ENCODE peak calls at places on chromosomes 16 and 17, in six cellular contexts. V is H1, A is HepG2, O is SK-N-SH, Z is GM12878, P is HCT116. M is an unnamed sample.

GRCh38 chr16:278863-279366 is 1.5 kb upstream of the ARHGDIG start:
- DNase-seq in V (no peak), A (peak), O (no peak), Z (peak), P (no peak), M (peak)

GRCh38 chr17:70205386-70205785 is 36.1 kb downstream of the KCNJ2 start:
- DNase-seq in V (no peak), A (no peak), O (no peak), Z (no peak), P (no peak), M (no peak)

GRCh38 chr17:17730250-17730935 is 49.1 kb downstream of the RAI1 start:
- DNase-seq in V (no peak), A (no peak), O (no peak), Z (no peak), P (no peak), M (no peak)

GRCh38 chr17:39118674-39119419 is 32.6 kb downstream of the PLXDC1 start:
- DNase-seq in V (no peak), A (no peak), O (no peak), Z (peak), P (no peak), M (no peak)

GRCh38 chr17:80794281-80795089 is 197.2 kb upstream of the CHMP6 start:
- DNase-seq in V (no peak), A (no peak), O (no peak), Z (no peak), P (no peak), M (no peak)

GRCh38 chr16:81071816-81072215 is 5.2 kb downstream of the C16orf46 start:
- DNase-seq in V (no peak), A (peak), O (no peak), Z (no peak), P (peak), M (no peak)

GRCh38 chr16:69852815-69853214 is 90.7 kb downstream of the WWP2 start:
- DNase-seq in V (no peak), A (no peak), O (no peak), Z (no peak), P (no peak), M (no peak)

GRCh38 chr17:27518048-27518447 is 61.8 kb downstream of the KSR1 start:
- DNase-seq in V (no peak), A (no peak), O (no peak), Z (no peak), P (no peak), M (no peak)

GRCh38 chr17:48074322-48075054 is 26.3 kb downstream of the NFE2L1 start:
- DNase-seq in V (no peak), A (peak), O (peak), Z (no peak), P (peak), M (peak)

GRCh38 chr16:621526-622105 is 9.2 kb upstream of the WFIKKN1 start:
- DNase-seq in V (no peak), A (no peak), O (no peak), Z (no peak), P (no peak), M (no peak)

GRCh38 chr16:68035227-68035626 is 12.1 kb downstream of the DUS2 start:
- DNase-seq in V (no peak), A (no peak), O (no peak), Z (no peak), P (no peak), M (no peak)

GRCh38 chr17:40542562-40543411 is 22.5 kb downstream of the CCR7 start:
- DNase-seq in V (no peak), A (peak), O (peak), Z (no peak), P (no peak), M (no peak)

GRCh38 chr17:34337701-34338100 is 18.5 kb downstream of the CCL8 start:
- DNase-seq in V (no peak), A (no peak), O (no peak), Z (no peak), P (no peak), M (no peak)

GRCh38 chr16:57069053-57069452 is 23.3 kb upstream of the CPNE2 start:
- DNase-seq in V (no peak), A (no peak), O (no peak), Z (no peak), P (no peak), M (no peak)

GRCh38 chr16:87616556-87616955 is 14.2 kb downstream of the JPH3 start:
- DNase-seq in V (no peak), A (no peak), O (no peak), Z (no peak), P (no peak), M (no peak)
- TF ChIP-seq JUND in V (no peak), A (no peak), O (no peak), Z (no peak), P (no peak), M (no peak)

GRCh38 chr16:84246679-84247077 is 6.9 kb upstream of the KCNG4 start:
- DNase-seq in V (no peak), A (no peak), O (no peak), Z (no peak), P (no peak), M (no peak)

GRCh38 chr16:84244728-84245127 is 4.9 kb upstream of the KCNG4 start:
- DNase-seq in V (no peak), A (no peak), O (no peak), Z (no peak), P (no peak), M (no peak)

GRCh38 chr16:84247341-84247740 is 7.5 kb upstream of the KCNG4 start:
- DNase-seq in V (no peak), A (no peak), O (no peak), Z (no peak), P (no peak), M (no peak)

GRCh38 chr16:84247844-84248243 is 8.0 kb upstream of the KCNG4 start:
- DNase-seq in V (no peak), A (no peak), O (no peak), Z (no peak), P (no peak), M (no peak)

GRCh38 chr16:84245933-84246678 is 6.3 kb upstream of the KCNG4 start:
- DNase-seq in V (no peak), A (no peak), O (peak), Z (no peak), P (no peak), M (no peak)
- TF ChIP-seq JUND in V (no peak), A (no peak), O (no peak), Z (no peak), P (no peak), M (no peak)

DNA sequence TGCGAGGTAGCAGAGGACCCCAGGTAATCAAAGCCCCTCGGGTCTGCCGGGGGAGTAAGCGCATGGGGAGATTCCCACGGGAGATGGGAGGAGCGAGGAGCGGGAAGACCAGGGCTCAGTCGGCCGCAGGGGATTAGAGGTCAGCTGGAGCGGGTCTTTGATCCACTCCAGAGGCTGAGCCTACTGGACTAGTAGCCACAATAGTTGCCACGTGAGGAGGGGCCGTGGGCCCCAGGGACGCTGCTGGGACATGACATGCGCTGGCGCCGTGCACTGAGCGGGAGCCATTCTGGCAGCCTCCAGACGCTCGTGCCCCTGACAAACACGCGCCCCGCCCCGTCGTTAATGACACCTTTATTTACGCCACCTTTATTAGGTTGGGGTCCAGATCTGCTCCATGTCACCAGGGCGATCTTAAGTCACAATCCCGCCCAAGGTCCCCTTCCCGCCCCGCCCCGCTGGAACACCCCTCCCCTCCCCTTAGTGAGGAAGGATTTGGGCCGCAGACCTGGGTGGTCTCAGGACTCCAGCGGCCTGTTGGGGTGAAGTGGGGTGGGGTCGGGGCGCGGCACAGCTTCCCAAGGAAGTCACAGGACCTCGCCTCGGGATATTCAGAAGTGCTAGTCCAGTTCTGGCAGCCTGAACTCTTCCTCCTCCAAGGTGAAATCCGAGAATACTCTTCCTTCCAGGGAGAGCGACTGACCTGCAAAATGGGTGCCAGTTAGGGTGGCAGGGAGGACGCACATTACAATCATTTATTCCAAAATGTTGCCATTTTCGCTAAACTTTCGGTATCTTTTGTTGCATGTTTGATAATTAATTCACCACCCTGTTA is 15.0 kb downstream of the PPY start:
- DNase-seq in V (no peak), A (no peak), O (no peak), Z (no peak), P (no peak), M (peak)
- TF ChIP-seq JUND in V (no peak), A (no peak), O (no peak), Z (no peak), P (no peak), M (no peak)

GRCh38 chr16:63617990-63618763 is 1503.7 kb downstream of the CDH11 start:
- DNase-seq in V (no peak), A (no peak), O (no peak), Z (no peak), P (no peak), M (peak)

GRCh38 chr16:63614421-63614820 is 1507.4 kb downstream of the CDH11 start:
- DNase-seq in V (no peak), A (no peak), O (no peak), Z (no peak), P (no peak), M (no peak)

GRCh38 chr16:63613701-63614100 is 1508.2 kb downstream of the CDH11 start:
- DNase-seq in V (no peak), A (peak), O (no peak), Z (no peak), P (no peak), M (no peak)

GRCh38 chr16:63618896-63619295 is 1503.0 kb downstream of the CDH11 start:
- DNase-seq in V (no peak), A (no peak), O (no peak), Z (no peak), P (no peak), M (no peak)

GRCh38 chr16:63617047-63617989 is 1504.5 kb downstream of the CDH11 start:
- DNase-seq in V (no peak), A (no peak), O (peak), Z (no peak), P (no peak), M (no peak)
- TF ChIP-seq JUND in V (no peak), A (no peak), O (no peak), Z (no peak), P (no peak), M (no peak)

GRCh38 chr17:18992454-18993130 is 12.0 kb downstream of the FAM83G start:
- DNase-seq in V (no peak), A (no peak), O (no peak), Z (peak), P (no peak), M (peak)
- TF ChIP-seq JUND in V (no peak), A (no peak), O (no peak), Z (no peak), P (no peak), M (no peak)

DNA sequence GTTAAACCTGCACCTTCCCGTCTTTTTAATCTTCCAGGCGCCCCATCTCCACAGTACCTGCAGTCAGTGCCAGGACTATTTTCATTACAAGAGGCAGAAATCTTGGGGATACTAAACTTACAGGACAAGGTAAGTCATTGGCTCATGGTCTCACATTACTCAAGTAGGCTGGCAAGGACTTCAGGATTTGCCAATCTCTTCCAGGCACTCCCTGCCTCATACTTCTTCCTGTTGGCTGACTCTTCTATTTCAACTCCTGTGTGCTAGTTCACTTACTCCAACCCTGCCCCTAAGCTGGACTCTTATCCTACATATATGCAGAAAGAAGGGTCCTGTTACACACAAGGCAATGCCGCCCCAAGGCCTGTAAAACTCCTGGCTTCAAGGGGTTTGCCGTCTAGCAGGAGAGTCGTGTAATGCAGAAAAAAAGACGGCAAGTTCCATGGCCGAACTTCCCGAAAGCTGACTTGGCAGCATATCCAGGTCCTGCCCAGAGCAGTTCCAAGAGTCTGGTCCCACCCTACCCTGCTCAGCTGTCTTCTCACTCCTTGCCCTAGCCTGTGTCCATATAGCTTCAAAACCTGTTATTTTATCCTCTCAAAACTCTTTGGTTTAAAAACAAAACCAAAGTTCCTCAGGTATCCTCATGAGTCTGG is 14.8 kb downstream of the ERN1 start:
- DNase-seq in V (no peak), A (no peak), O (no peak), Z (no peak), P (no peak), M (no peak)
- TF ChIP-seq JUND in V (no peak), A (no peak), O (no peak), Z (no peak), P (no peak), M (no peak)

GRCh38 chr17:4635823-4636375 is 5.6 kb downstream of the ALOX15 start:
- DNase-seq in V (no peak), A (no peak), O (no peak), Z (peak), P (no peak), M (no peak)

GRCh38 chr17:4633643-4634042 is 7.8 kb downstream of the ALOX15 start:
- DNase-seq in V (no peak), A (no peak), O (no peak), Z (no peak), P (no peak), M (no peak)

GRCh38 chr17:4634981-4635380 is 6.5 kb downstream of the ALOX15 start:
- DNase-seq in V (no peak), A (no peak), O (no peak), Z (no peak), P (no peak), M (no peak)

GRCh38 chr17:4632583-4632923 is 8.9 kb downstream of the ALOX15 start:
- DNase-seq in V (no peak), A (no peak), O (no peak), Z (no peak), P (no peak), M (no peak)

DNA sequence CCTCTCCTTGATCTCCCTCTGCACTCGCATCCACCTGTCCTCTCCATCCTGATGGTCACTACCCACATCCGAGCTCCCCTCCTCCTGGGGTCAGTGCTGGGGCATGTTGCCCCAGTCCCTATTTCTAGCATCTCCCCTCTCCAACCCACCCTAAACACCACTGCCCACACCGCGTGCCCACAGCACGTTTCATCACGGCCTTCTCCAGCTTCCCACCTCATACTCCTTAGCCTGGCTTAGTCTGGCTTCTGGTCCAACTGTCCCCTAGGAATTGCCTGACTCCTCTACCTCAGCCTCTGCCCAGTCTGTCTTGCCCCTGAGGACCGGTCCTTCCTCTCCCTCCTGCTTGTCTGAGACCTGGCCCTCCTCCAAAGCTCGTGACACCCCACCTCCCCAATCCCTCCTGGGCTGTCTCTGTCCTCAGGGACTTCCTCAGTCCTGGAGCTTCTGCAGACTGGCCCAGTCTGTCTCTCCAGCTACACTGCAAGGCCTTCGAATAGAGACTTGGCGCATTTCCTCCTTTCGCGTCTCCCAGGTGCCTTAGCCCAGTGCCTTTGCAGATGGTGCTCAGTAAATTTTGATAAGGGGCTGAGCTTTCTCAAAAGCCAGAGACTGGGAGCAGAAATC is 4.9 kb downstream of the ALOX15 start:
- DNase-seq in V (no peak), A (no peak), O (no peak), Z (no peak), P (no peak), M (no peak)
- TF ChIP-seq JUND in V (no peak), A (no peak), O (no peak), Z (no peak), P (no peak), M (no peak)

GRCh38 chr16:22008215-22009142 is 568 bp downstream of the MOSMO start:
- DNase-seq in V (no peak), A (no peak), O (peak), Z (no peak), P (no peak), M (peak)
- TF ChIP-seq JUND in V (no peak), A (no peak), O (no peak), Z (no peak), P (no peak), M (no peak)

DNA sequence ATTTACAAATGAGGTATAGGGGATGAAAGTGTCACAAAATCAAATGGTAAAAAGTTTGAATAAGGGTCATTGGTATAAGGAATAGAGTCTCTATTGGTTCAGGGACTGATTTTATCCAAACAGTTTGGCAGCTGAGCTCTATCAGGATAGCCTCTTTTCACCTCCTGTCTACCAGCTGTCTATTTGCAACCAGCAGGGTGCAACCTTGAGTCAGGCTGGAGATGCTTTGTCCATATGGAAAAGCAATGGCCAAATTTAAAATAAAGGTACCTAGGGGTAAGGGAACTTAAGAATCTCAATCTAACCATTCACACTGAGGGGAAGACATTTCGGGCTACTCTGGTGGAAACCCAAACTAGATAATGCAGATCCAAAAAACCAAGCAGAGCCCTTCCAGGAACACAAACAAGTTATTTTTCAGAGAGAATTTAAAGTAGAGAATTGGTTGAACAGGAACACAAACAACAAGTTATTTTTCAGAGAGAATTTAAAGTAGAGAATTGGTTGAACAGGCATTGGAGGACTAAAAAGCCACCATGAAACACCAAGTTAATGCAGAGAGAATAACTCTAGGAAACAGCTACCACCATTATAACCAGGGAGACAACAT is 12.6 kb upstream of the CA10 start:
- DNase-seq in V (no peak), A (peak), O (peak), Z (no peak), P (no peak), M (peak)
- TF ChIP-seq JUND in V (no peak), A (no peak), O (no peak), Z (no peak), P (no peak), M (no peak)

M was measured in T47D.